ENCODE peak calls at places on chromosome 14, in five cellular contexts. S is H1, E is fibroblast of the aortic adventitia, A is bronchial epithelial cell, X is Caco-2. O is an unnamed sample.

GRCh38 chr14:89616425-89617141 is 199.6 kb upstream of the FOXN3 start:
- DNase-seq in S (no peak), A (no peak), E (peak), X (no peak), O (peak)

GRCh38 chr14:28926091-28926490 is 159.5 kb downstream of the FOXG1 start:
- DNase-seq in A (no peak), S (no peak), X (no peak), E (no peak), O (no peak)

GRCh38 chr14:68539311-68539737 is 253.5 kb downstream of the ZFP36L1 start:
- DNase-seq in E (no peak), X (no peak), A (no peak), S (no peak), O (no peak)

GRCh38 chr14:26960049-26960688 is 362.3 kb upstream of the NOVA1 start:
- DNase-seq in X (no peak), E (no peak), A (no peak), S (no peak), O (no peak)

GRCh38 chr14:103819503-103820307 is 27.7 kb downstream of the PPP1R13B start:
- DNase-seq in E (peak), S (peak), X (no peak), A (no peak), O (peak)

GRCh38 chr14:52063107-52063506 is 5.8 kb downstream of the NID2 start:
- DNase-seq in A (no peak), S (no peak), X (peak), E (peak), O (no peak)

GRCh38 chr14:99879401-99880295 is 86.4 kb downstream of the EML1 start:
- DNase-seq in A (peak), S (no peak), X (no peak), E (peak), O (peak)

GRCh38 chr14:49893309-49894213 is 679 bp downstream of the ARF6 start:
- DNase-seq in E (no peak), S (no peak), X (peak), A (no peak), O (peak)

GRCh38 chr14:64891839-64892375 is 12.2 kb upstream of the SPTB start:
- DNase-seq in X (no peak), E (peak), S (no peak), A (peak), O (peak)

GRCh38 chr14:52268191-52269061 is 928 bp downstream of the PTGDR start:
- DNase-seq in A (no peak), S (peak), X (no peak), E (peak), O (peak)

GRCh38 chr14:90778468-90779255 is 37.6 kb downstream of the TTC7B start:
- DNase-seq in S (no peak), X (no peak), A (no peak), E (no peak), O (no peak)

GRCh38 chr14:55249423-55249822 is 21.8 kb upstream of the FBXO34 start:
- DNase-seq in S (no peak), X (no peak), E (peak), A (peak), O (peak)

GRCh38 chr14:55353686-55354467 is 57.8 kb downstream of the ATG14 start:
- DNase-seq in E (no peak), S (peak), X (no peak), A (peak), O (no peak)

GRCh38 chr14:81169267-81169666 is 51.5 kb downstream of the GTF2A1 start:
- DNase-seq in S (no peak), E (no peak), X (no peak), A (no peak), O (no peak)

GRCh38 chr14:91040545-91040944 is 19.9 kb downstream of the RPS6KA5 start:
- DNase-seq in S (no peak), X (no peak), E (no peak), A (no peak), O (no peak)

GRCh38 chr14:85084344-85084743 is 445.6 kb upstream of the FLRT2 start:
- DNase-seq in A (no peak), E (peak), X (no peak), S (no peak), O (no peak)

GRCh38 chr14:103846569-103847438 is 571 bp downstream of the PPP1R13B start:
- DNase-seq in X (no peak), A (peak), S (peak), E (peak), O (no peak)

GRCh38 chr14:54651649-54652048 is 84.7 kb downstream of the SAMD4A start:
- DNase-seq in S (no peak), X (no peak), A (peak), E (peak), O (peak)

GRCh38 chr14:61091657-61092273 is 110.7 kb downstream of the SLC38A6 start:
- DNase-seq in E (no peak), A (no peak), X (no peak), S (no peak), O (no peak)

GRCh38 chr14:32286602-32287001 is 42.5 kb upstream of the AKAP6 start:
- DNase-seq in X (no peak), S (no peak), E (no peak), A (no peak), O (no peak)

GRCh38 chr14:39232554-39233415 is 930 bp upstream of the MIA2 start:
- DNase-seq in A (no peak), S (no peak), E (peak), X (peak), O (peak)

GRCh38 chr14:55477680-55478079 is 37.3 kb upstream of the TBPL2 start:
- DNase-seq in E (no peak), X (no peak), S (no peak), A (no peak), O (no peak)

GRCh38 chr14:31960039-31960438 is 117.1 kb upstream of the ARHGAP5 start:
- DNase-seq in S (no peak), A (no peak), X (no peak), E (no peak), O (no peak)

GRCh38 chr14:37544407-37544806 is 50.6 kb downstream of the FOXA1 start:
- DNase-seq in A (no peak), E (no peak), X (no peak), S (no peak), O (no peak)

GRCh38 chr14:64504897-64505771 is 564 bp downstream of the ZBTB1 start:
- DNase-seq in E (peak), X (peak), A (peak), S (peak), O (peak)

GRCh38 chr14:99733551-99734405 is 49.7 kb downstream of the CYP46A1 start:
- DNase-seq in X (peak), S (no peak), E (no peak), A (no peak), O (no peak)

GRCh38 chr14:37032863-37033262 is 139.5 kb downstream of the SLC25A21 start:
- DNase-seq in X (no peak), E (no peak), S (no peak), A (no peak), O (no peak)

GRCh38 chr14:64702493-64703392 is 1.5 kb upstream of the PLEKHG3 start:
- DNase-seq in A (peak), E (no peak), X (peak), S (peak), O (no peak)

GRCh38 chr14:103801459-103801858 is 45.9 kb downstream of the PPP1R13B start:
- DNase-seq in X (no peak), A (peak), S (no peak), E (peak), O (peak)

GRCh38 chr14:72476657-72477499 is 417.0 kb downstream of the DPF3 start:
- DNase-seq in S (no peak), X (no peak), A (peak), E (peak), O (peak)

GRCh38 chr14:63046339-63047268 is 1.3 kb upstream of the KCNH5 start:
- DNase-seq in S (peak), A (peak), E (no peak), X (no peak), O (no peak)

GRCh38 chr14:68968051-68968450 is 11.1 kb downstream of the ACTN1 start:
- DNase-seq in E (no peak), A (no peak), X (no peak), S (no peak), O (no peak)

GRCh38 chr14:24197066-24197465 is 1.8 kb upstream of the TM9SF1 start:
- DNase-seq in X (no peak), E (no peak), S (no peak), A (no peak), O (no peak)

GRCh38 chr14:69232388-69232787 is 27.6 kb upstream of the GALNT16 start:
- DNase-seq in X (no peak), S (no peak), E (no peak), A (no peak), O (no peak)

DNA sequence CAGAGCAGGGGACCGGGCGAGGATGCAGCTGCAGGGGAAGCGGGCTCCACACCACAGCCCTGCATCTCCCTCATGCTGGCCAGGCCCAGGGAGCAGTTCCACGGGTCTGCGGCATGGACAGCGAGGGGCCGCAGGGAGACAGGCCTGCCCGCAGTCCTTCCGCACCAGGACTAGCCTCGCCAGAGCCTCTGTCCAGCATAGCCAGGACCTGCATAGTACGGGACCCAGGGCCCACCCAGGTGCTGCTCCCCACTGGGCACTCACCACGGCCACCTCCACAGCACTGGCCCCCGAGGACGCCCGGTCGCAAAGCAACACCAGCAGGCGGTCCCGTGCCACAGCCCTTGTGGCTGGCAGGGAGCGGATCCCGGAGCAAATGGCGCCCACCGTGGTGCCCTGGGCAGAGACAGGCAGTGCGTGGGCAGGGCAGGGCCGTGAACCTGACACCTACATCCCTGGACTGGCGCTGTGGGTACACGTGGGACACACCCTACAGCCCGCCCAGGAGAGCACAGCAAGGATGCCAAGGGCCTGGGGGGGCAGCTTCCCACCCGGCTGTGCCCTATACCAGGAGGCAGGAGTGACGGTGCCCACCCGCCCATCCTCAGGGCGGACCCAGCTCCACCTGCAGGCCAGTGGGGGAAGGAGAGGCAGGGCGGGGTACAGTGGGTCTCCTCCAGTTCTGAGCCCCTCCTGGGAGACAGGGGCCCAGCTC is 23.8 kb downstream of the JAG2 start:
- DNase-seq in A (no peak), X (no peak), S (peak), E (no peak), O (no peak)
- TF ChIP-seq CTCF in A (peak), X (peak), S (peak), E (no peak), O (no peak)

GRCh38 chr14:74400328-74400727 is 25.7 kb downstream of the SYNDIG1L start:
- DNase-seq in S (no peak), X (no peak), A (no peak), E (peak), O (no peak)

GRCh38 chr14:74403619-74404417 is 22.2 kb downstream of the SYNDIG1L start:
- DNase-seq in E (no peak), A (no peak), X (no peak), S (no peak), O (no peak)

GRCh38 chr14:74402264-74403251 is 23.5 kb downstream of the SYNDIG1L start:
- DNase-seq in E (no peak), X (no peak), S (no peak), A (no peak), O (no peak)

GRCh38 chr14:74401504-74402241 is 24.3 kb downstream of the SYNDIG1L start:
- DNase-seq in X (no peak), A (no peak), S (peak), E (no peak), O (no peak)

DNA sequence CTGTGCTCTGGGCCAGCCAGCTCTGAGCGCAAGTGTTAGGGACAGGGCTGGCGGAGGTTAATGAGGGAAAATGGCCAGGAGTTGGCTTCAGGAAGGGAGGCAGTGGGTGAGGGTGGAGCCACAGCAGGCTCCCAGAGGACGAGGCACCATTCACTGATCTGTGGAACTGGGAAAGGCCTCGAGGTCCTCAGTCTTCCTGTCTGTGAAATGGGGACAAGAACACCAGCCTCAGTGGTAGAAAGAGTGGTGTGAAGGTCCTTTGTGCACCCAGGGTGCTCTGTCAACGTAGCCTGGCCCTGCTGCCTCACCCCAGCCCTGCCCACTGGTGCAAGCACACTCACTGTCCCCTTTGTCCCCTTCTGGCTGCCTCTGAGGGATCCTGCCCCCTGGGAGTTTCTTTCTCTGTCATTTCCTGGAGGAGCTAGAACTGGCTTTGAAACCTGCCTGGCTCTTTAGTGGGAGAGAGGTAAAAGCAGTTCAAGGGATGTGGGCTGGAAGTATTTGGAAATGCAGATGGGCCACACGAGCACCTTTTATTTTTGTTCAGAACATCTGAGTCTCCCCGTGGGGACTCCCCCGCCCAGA is 25.0 kb downstream of the SYNDIG1L start:
- DNase-seq in X (no peak), A (no peak), S (no peak), E (no peak), O (no peak)
- H3K4me3 ChIP-seq in X (no peak), A (no peak), S (no peak), E (no peak), O (no peak)

GRCh38 chr14:79011091-79011919 is 841.1 kb downstream of the NRXN3 start:
- DNase-seq in A (peak), X (no peak), S (no peak), E (peak), O (peak)
- TF ChIP-seq CTCF in A (peak), X (peak), S (peak), E (no peak), O (peak)

DNA sequence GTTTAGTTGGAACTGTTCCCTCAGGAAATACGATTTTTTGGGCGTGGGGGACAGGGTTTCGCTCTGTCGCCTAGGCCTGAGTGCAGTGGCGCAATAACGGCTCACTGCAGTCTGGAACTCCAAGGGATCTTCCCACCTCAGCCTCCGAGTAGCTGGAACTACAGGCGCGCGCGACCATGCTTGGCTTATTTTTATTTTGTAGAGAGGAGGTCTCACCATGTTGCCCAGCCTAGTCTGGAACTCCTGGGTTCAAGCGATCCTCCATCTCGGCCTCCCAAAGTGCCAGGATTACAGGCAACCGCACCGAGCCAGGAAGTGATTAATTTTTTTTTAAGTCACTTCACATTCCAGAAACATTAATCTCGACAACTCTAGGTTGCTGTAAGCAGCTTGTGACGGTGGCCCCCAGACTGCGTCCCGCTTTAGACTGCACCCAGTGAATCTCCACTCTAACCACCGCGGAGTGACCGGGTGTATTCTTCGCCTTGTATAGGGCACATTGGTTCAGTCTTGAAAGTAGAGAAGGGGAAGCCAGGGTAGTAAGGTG is 825 bp upstream of the MIS18BP1 start:
- DNase-seq in A (peak), S (no peak), E (no peak), X (no peak), O (peak)
- H3K4me3 ChIP-seq in A (peak), S (peak), E (peak), X (peak), O (peak)

GRCh38 chr14:94008234-94008633 is 11.1 kb downstream of the CCDC197 start:
- DNase-seq in S (no peak), A (no peak), E (no peak), X (no peak), O (no peak)

GRCh38 chr14:94004015-94004414 is 6.9 kb downstream of the CCDC197 start:
- DNase-seq in E (no peak), X (no peak), A (no peak), S (no peak), O (no peak)

GRCh38 chr14:94003397-94003796 is 6.3 kb downstream of the CCDC197 start:
- DNase-seq in X (no peak), S (no peak), E (no peak), A (no peak), O (no peak)

GRCh38 chr14:94001501-94002396 is 4.6 kb downstream of the CCDC197 start:
- DNase-seq in E (peak), X (peak), S (peak), A (peak), O (peak)

GRCh38 chr14:94005324-94005723 is 8.2 kb downstream of the CCDC197 start:
- DNase-seq in X (no peak), S (no peak), E (no peak), A (no peak), O (no peak)
- TF ChIP-seq CTCF in X (peak), S (peak), E (peak), A (peak), O (peak)

DNA sequence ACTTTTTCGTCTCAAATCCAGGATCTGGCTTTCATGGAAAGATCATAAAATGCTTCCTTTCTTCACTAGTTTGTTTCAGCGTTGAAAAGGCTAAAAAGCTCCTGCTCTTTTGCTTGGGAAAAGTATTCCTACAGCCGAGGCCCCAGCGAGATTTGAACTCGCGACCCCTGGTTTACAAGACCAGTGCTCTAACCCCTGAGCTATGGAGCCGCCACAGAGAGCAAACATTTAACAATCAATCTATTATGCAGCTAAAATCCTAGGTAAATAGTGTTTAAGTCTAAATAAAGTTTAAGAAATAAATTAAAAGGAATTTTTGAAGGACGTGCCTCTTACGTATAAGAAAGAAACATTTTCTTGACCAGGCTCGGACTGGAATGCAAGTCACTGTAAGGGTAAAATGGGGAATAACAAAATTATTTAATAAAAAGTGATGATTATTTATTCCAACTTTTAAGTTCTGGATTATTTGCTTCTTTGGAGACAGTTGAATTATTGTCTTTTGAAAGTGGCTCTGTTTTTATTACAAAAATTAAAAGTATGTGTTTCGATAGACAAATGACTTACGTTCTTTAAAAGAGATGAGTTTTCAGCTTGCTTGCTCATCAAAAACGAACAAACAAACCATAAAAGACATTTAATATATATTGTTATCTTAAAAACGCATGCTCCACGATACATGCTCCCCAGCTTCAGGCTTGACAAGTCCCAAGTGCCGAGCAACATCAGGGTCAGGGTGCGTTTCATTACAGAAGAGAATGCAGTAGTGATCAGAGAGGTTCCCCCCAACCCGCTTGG is 10.3 kb downstream of the OR6S1 start:
- DNase-seq in X (peak), A (peak), E (peak), S (peak), O (peak)
- H3K4me3 ChIP-seq in X (peak), A (peak), E (peak), S (peak), O (peak)

O was measured in AG10803.